ENCODE peak calls at places on chromosomes 11 and 22, in seven cellular contexts. W is nephron progenitor cell; T is EL; Y is WTC11; J is GM10248; R is activated effector memory CD4-positive, alpha-beta T cell treated with anti-CD3 and anti-CD28 coated beads, Interleukin-2, amount 50 U/mL, for 16 hours; A is IMR-90. B is an unnamed sample.

GRCh38 chr22:19733755-19734154 is 10.4 kb downstream of the GP1BB start:
- DNase-seq in Y (no peak), T (no peak), A (no peak), R (no peak), J (no peak), W (no peak), B (no peak)

GRCh38 chr11:44178381-44178780 is 82.9 kb downstream of the EXT2 start:
- DNase-seq in W (no peak), R (no peak), A (peak; percentile 61), J (no peak), Y (no peak), T (peak; percentile 63), B (peak; percentile 33)

GRCh38 chr11:122113836-122114235 is 2.2 kb downstream of the BLID start:
- DNase-seq in J (no peak), Y (no peak), A (peak; percentile 49), R (no peak), T (no peak), W (no peak), B (peak; percentile 53)

GRCh38 chr11:113091578-113091844 is 130.3 kb downstream of the NCAM1 start:
- DNase-seq in Y (no peak), T (no peak), W (no peak), R (no peak), J (no peak), A (no peak), B (no peak)

GRCh38 chr11:95104121-95104830 is 14.6 kb downstream of the ENDOD1 start:
- DNase-seq in T (no peak), R (no peak), Y (no peak), J (no peak), W (no peak), A (no peak), B (no peak)

GRCh38 chr11:116499396-116500001 is 273.3 kb downstream of the BUD13 start:
- DNase-seq in A (peak; percentile 22), Y (peak; percentile 98), J (peak; percentile 75), T (peak; percentile 58), W (peak; percentile 93), R (peak; percentile 69), B (peak; percentile 61)

GRCh38 chr11:64207247-64208085 is 945 bp downstream of the FERMT3 start:
- DNase-seq in R (peak; percentile 93), Y (no peak), J (peak; percentile 91), W (no peak), T (peak; percentile 81), A (peak; percentile 78), B (peak; percentile 79)

GRCh38 chr11:8566613-8567210 is 27.3 kb downstream of the STK33 start:
- DNase-seq in R (no peak), Y (no peak), A (peak; percentile 48), W (peak; percentile 16), T (peak; percentile 59), J (peak; percentile 26), B (peak; percentile 69)

GRCh38 chr22:37269930-37270678 is 12.2 kb upstream of the CYTH4 start:
- DNase-seq in R (no peak), Y (no peak), W (no peak), A (no peak), J (no peak), T (no peak), B (no peak)

GRCh38 chr22:43230983-43231723 is 44.2 kb upstream of the TTLL12 start:
- DNase-seq in Y (peak; percentile 89), W (peak; percentile 81), A (peak; percentile 28), R (peak; percentile 87), T (peak; percentile 42), J (peak; percentile 85), B (peak; percentile 46)

GRCh38 chr11:108733479-108734116 is 68.7 kb downstream of the DDX10 start:
- DNase-seq in J (peak; percentile 40), W (no peak), T (peak; percentile 77), A (peak; percentile 62), R (peak; percentile 64), Y (no peak), B (peak; percentile 47)

B was measured in cardiac fibroblast.